ENCODE peak calls at places on chromosome 9, in ten cellular contexts. X is HTR-8/SVneo; Z is stimulated activated CD8-positive, alpha-beta memory T cell treated with anti-CD3 and anti-CD28 coated beads, Interleukin-7, amount 100 ng/mL, for 48 hours; J is T1000; B is stromal cell of bone marrow; Y is stimulated activated CD4-positive, alpha-beta T cell treated with anti-CD3 and anti-CD28 coated beads, Interleukin-4, amount 100 ng/mL, for 1 hour; D is fibroblast of mammary gland; L is effector memory CD8-positive, alpha-beta T cell; A is thyroid gland; K is epithelial cell of esophagus. N is an unnamed sample.

GRCh38 chr9:110464321-110464720 is 115.2 kb downstream of the SVEP1 start:
- DNase-seq in X (no peak), Z (no peak), J (no peak), B (no peak), Y (no peak), D (no peak), L (no peak), A (no peak), K (peak), N (no peak)

GRCh38 chr9:134592018-134592818 is 49.4 kb upstream of the COL5A1 start:
- DNase-seq in X (no peak), Z (no peak), J (peak), B (peak), Y (no peak), D (peak), L (no peak), A (peak), K (no peak), N (no peak)

GRCh38 chr9:113737414-113738271 is 138.5 kb upstream of the ZNF618 start:
- DNase-seq in X (peak), Z (no peak), J (no peak), B (peak), Y (no peak), D (peak), L (peak), A (peak), K (peak), N (no peak)

GRCh38 chr9:121748080-121748479 is 96.6 kb downstream of the DAB2IP start:
- DNase-seq in X (no peak), Z (no peak), J (no peak), B (no peak), Y (no peak), D (peak), L (peak), A (no peak), K (no peak), N (no peak)

GRCh38 chr9:131840220-131840619 is 100.3 kb upstream of the RAPGEF1 start:
- DNase-seq in X (no peak), Z (no peak), J (no peak), B (no peak), Y (no peak), D (no peak), L (no peak), A (no peak), K (no peak), N (no peak)

GRCh38 chr9:27548055-27548741 is 18.6 kb upstream of the MOB3B start:
- DNase-seq in X (no peak), Z (no peak), J (no peak), B (no peak), Y (no peak), D (peak), L (no peak), A (no peak), K (peak), N (no peak)

GRCh38 chr9:100449420-100449819 is 22.5 kb downstream of the MSANTD3 start:
- DNase-seq in X (no peak), Z (no peak), J (no peak), B (no peak), Y (no peak), D (no peak), L (no peak), A (no peak), K (no peak), N (no peak)

GRCh38 chr9:92467511-92467910 is 14.8 kb downstream of the ASPN start:
- DNase-seq in X (no peak), Z (no peak), J (no peak), B (no peak), Y (no peak), D (no peak), L (no peak), A (no peak), K (peak), N (no peak)

GRCh38 chr9:78994476-78994875 is 577.3 kb upstream of the TLE4 start:
- DNase-seq in X (no peak), Z (no peak), J (no peak), B (no peak), Y (no peak), D (no peak), L (no peak), A (no peak), K (no peak), N (no peak)

GRCh38 chr9:134163374-134164196 is 779 bp downstream of the RNU6ATAC start:
- DNase-seq in X (no peak), Z (no peak), J (no peak), B (no peak), Y (peak), D (peak), L (peak), A (peak), K (peak), N (no peak)

GRCh38 chr9:136551401-136552116 is 5.7 kb upstream of the NOTCH1 start:
- DNase-seq in X (peak), Z (no peak), J (peak), B (peak), Y (no peak), D (peak), L (no peak), A (peak), K (peak), N (no peak)

GRCh38 chr9:32839013-32839442 is 55.7 kb downstream of the TMEM215 start:
- DNase-seq in X (no peak), Z (no peak), J (no peak), B (no peak), Y (no peak), D (no peak), L (no peak), A (no peak), K (no peak), N (no peak)

GRCh38 chr9:130264414-130265350 is 878 bp upstream of the HMCN2 start:
- DNase-seq in X (no peak), Z (no peak), J (no peak), B (no peak), Y (no peak), D (no peak), L (no peak), A (no peak), K (no peak), N (no peak)

GRCh38 chr9:123157216-123157615 is 111.2 kb downstream of the STRBP start:
- DNase-seq in X (no peak), Z (no peak), J (no peak), B (no peak), Y (no peak), D (peak), L (no peak), A (no peak), K (peak), N (no peak)

GRCh38 chr9:38318755-38319495 is 73.6 kb upstream of the ALDH1B1 start:
- DNase-seq in X (no peak), Z (no peak), J (no peak), B (no peak), Y (no peak), D (peak), L (no peak), A (peak), K (peak), N (no peak)

GRCh38 chr9:98962861-98963260 is 19.2 kb downstream of the COL15A1 start:
- DNase-seq in X (no peak), Z (no peak), J (no peak), B (no peak), Y (no peak), D (no peak), L (no peak), A (no peak), K (no peak), N (no peak)

GRCh38 chr9:82597225-82598158 is 465.4 kb downstream of the RASEF start:
- DNase-seq in X (no peak), Z (no peak), J (no peak), B (no peak), Y (no peak), D (no peak), L (no peak), A (no peak), K (no peak), N (no peak)

GRCh38 chr9:116208417-116209232 is 55.0 kb downstream of the PAPPA start:
- DNase-seq in X (no peak), Z (no peak), J (no peak), B (peak), Y (no peak), D (peak), L (no peak), A (no peak), K (peak), N (peak)

GRCh38 chr9:13244190-13244589 is 35.3 kb downstream of the MPDZ start:
- DNase-seq in X (no peak), Z (no peak), J (no peak), B (no peak), Y (no peak), D (no peak), L (no peak), A (no peak), K (no peak), N (no peak)

GRCh38 chr9:81519816-81520215 is 169.5 kb downstream of the TLE1 start:
- DNase-seq in X (no peak), Z (no peak), J (no peak), B (no peak), Y (no peak), D (no peak), L (no peak), A (no peak), K (no peak), N (no peak)

GRCh38 chr9:127092041-127092608 is 30.3 kb downstream of the ANGPTL2 start:
- DNase-seq in X (no peak), Z (no peak), J (no peak), B (no peak), Y (no peak), D (no peak), L (no peak), A (no peak), K (no peak), N (no peak)

GRCh38 chr9:114030364-114030763 is 47.7 kb downstream of the AMBP start:
- DNase-seq in X (no peak), Z (no peak), J (no peak), B (peak), Y (no peak), D (no peak), L (no peak), A (no peak), K (no peak), N (no peak)

GRCh38 chr9:110996436-110997224 is 41.6 kb downstream of the LPAR1 start:
- DNase-seq in X (no peak), Z (no peak), J (no peak), B (peak), Y (no peak), D (peak), L (no peak), A (peak), K (no peak), N (peak)

GRCh38 chr9:105413486-105414068 is 34.3 kb upstream of the FSD1L start:
- DNase-seq in X (peak), Z (no peak), J (no peak), B (no peak), Y (no peak), D (peak), L (no peak), A (peak), K (peak), N (no peak)

GRCh38 chr9:99833735-99834134 is 12.1 kb downstream of the NR4A3 start:
- DNase-seq in X (no peak), Z (no peak), J (no peak), B (no peak), Y (no peak), D (no peak), L (no peak), A (no peak), K (no peak), N (no peak)

GRCh38 chr9:73042155-73042554 is 89.3 kb upstream of the ALDH1A1 start:
- DNase-seq in X (no peak), Z (no peak), J (no peak), B (no peak), Y (no peak), D (peak), L (no peak), A (no peak), K (peak), N (no peak)

GRCh38 chr9:125472926-125473701 is 211.5 kb downstream of the GAPVD1 start:
- DNase-seq in X (peak), Z (no peak), J (peak), B (peak), Y (no peak), D (peak), L (no peak), A (peak), K (no peak), N (peak)

GRCh38 chr9:89760123-89760522 is 155.3 kb downstream of the GADD45G start:
- DNase-seq in X (no peak), Z (no peak), J (no peak), B (no peak), Y (no peak), D (no peak), L (no peak), A (no peak), K (no peak), N (no peak)